ENCODE peak calls at places on chromosomes 12 and 14, in seven cellular contexts. H is iPS-NIHi11, J is SJSA1, A is GDM1, S is H54, Z is left ventricle myocardium inferior, I is EL. V is an unnamed sample.

GRCh38 chr12:28517101-28517500 is 326.8 kb downstream of the CCDC91 start:
- DNase-seq in H (no peak), J (no peak), A (no peak), S (no peak), Z (no peak), I (no peak), V (no peak)

GRCh38 chr14:64174922-64175782 is 119.0 kb downstream of the ESR2 start:
- DNase-seq in H (no peak), J (no peak), A (no peak), S (no peak), Z (no peak), I (no peak), V (no peak)

GRCh38 chr14:55979096-55979495 is 139.1 kb upstream of the PELI2 start:
- DNase-seq in H (no peak), J (no peak), A (no peak), S (no peak), Z (no peak), I (no peak), V (no peak)

GRCh38 chr12:1104088-1104800 is 113.2 kb downstream of the ERC1 start:
- DNase-seq in H (no peak), J (no peak), A (no peak), S (no peak), Z (no peak), I (no peak), V (no peak)

GRCh38 chr12:131233737-131234474 is 280.2 kb downstream of the ADGRD1 start:
- DNase-seq in H (no peak), J (no peak), A (no peak), S (no peak), Z (no peak), I (no peak), V (no peak)

GRCh38 chr14:80390911-80391310 is 179.6 kb upstream of the DIO2 start:
- DNase-seq in H (peak; percentile 19), J (peak; percentile 81), A (no peak), S (peak; percentile 19), Z (no peak), I (peak; percentile 76), V (no peak)

GRCh38 chr14:21634840-21635239 is at the start of gene OR10G2:
- DNase-seq in H (no peak), J (no peak), A (no peak), S (no peak), Z (no peak), I (no peak), V (no peak)

GRCh38 chr14:86013663-86014062 is 483.7 kb downstream of the FLRT2 start:
- DNase-seq in H (no peak), J (no peak), A (no peak), S (no peak), Z (no peak), I (peak; percentile 57), V (no peak)

GRCh38 chr12:114152066-114152465 is 185.9 kb upstream of the RBM19 start:
- DNase-seq in H (no peak), J (no peak), A (no peak), S (no peak), Z (no peak), I (no peak), V (no peak)

GRCh38 chr12:123712780-123713319 is 697 bp downstream of the ATP6V0A2 start:
- DNase-seq in H (no peak), J (no peak), A (no peak), S (no peak), Z (no peak), I (peak; percentile 18), V (no peak)

GRCh38 chr12:96246926-96247566 is 52.9 kb downstream of the ELK3 start:
- DNase-seq in H (no peak), J (no peak), A (no peak), S (no peak), Z (no peak), I (no peak), V (no peak)

GRCh38 chr14:50619569-50620141 is 48.5 kb downstream of the SAV1 start:
- DNase-seq in H (peak; percentile 30), J (no peak), A (peak; percentile 13), S (peak; percentile 1), Z (no peak), I (peak; percentile 48), V (peak; percentile 11)

GRCh38 chr14:59182641-59183040 is 5.8 kb upstream of the DAAM1 start:
- DNase-seq in H (no peak), J (no peak), A (no peak), S (no peak), Z (no peak), I (no peak), V (no peak)

GRCh38 chr12:40587416-40587815 is 104.8 kb upstream of the CNTN1 start:
- DNase-seq in H (no peak), J (no peak), A (no peak), S (no peak), Z (no peak), I (no peak), V (no peak)

GRCh38 chr12:38154096-38155019 is 162.2 kb upstream of the ALG10B start:
- DNase-seq in H (no peak), J (no peak), A (no peak), S (no peak), Z (no peak), I (no peak), V (no peak)

GRCh38 chr12:124745891-124746570 is 117.6 kb downstream of the SCARB1 start:
- DNase-seq in H (peak; percentile 96), J (peak; percentile 95), A (peak; percentile 36), S (peak; percentile 84), Z (peak; percentile 95), I (peak; percentile 94), V (no peak)

GRCh38 chr12:114678718-114679117 is 5.3 kb downstream of the TBX3 start:
- DNase-seq in H (no peak), J (no peak), A (no peak), S (no peak), Z (no peak), I (peak; percentile 19), V (no peak)

GRCh38 chr12:16062611-16063010 is 151.5 kb downstream of the DERA start:
- DNase-seq in H (no peak), J (no peak), A (no peak), S (no peak), Z (no peak), I (peak; percentile 9), V (no peak)

GRCh38 chr12:46795988-46796387 is 29.8 kb downstream of the SLC38A4 start:
- DNase-seq in H (no peak), J (no peak), A (no peak), S (no peak), Z (no peak), I (no peak), V (no peak)

GRCh38 chr14:100556936-100557505 is 30.2 kb downstream of the BEGAIN start:
- DNase-seq in H (no peak), J (no peak), A (no peak), S (no peak), Z (no peak), I (no peak), V (no peak)

GRCh38 chr12:66502911-66503310 is 176.0 kb downstream of the GRIP1 start:
- DNase-seq in H (no peak), J (no peak), A (no peak), S (no peak), Z (no peak), I (no peak), V (no peak)

GRCh38 chr12:2876431-2877046 is 435 bp downstream of the FOXM1 start:
- DNase-seq in H (peak; percentile 64), J (peak; percentile 55), A (peak; percentile 55), S (no peak), Z (no peak), I (peak; percentile 37), V (no peak)

GRCh38 chr14:92987713-92988510 is 65.0 kb downstream of the CHGA start:
- DNase-seq in H (no peak), J (peak; percentile 72), A (no peak), S (no peak), Z (no peak), I (no peak), V (no peak)

GRCh38 chr12:69173358-69173757 is 66.0 kb upstream of the CPSF6 start:
- DNase-seq in H (no peak), J (no peak), A (no peak), S (no peak), Z (no peak), I (no peak), V (no peak)

GRCh38 chr12:32126720-32127119 is 20.1 kb downstream of the BICD1 start:
- DNase-seq in H (no peak), J (no peak), A (no peak), S (no peak), Z (no peak), I (peak; percentile 79), V (no peak)

V was measured in memory B cell.